ENCODE peak calls at places on chromosomes 1 and 21, in eight cellular contexts. W is choroid plexus epithelial cell; A is endothelial cell; O is activated CD4-positive, alpha-beta T cell treated with anti-CD3 and anti-CD28 coated beads, Interleukin-2, amount 50 U/mL, for 48 hours; N is RPMI7951; I is pulmonary artery endothelial cell; V is fibroblast of mammary gland; H is AG04450. G is an unnamed sample.

GRCh38 chr1:39919545-39919944 is 17.8 kb upstream of the MYCL start:
- DNase-seq in W (peak), A (peak), O (peak), N (peak), I (peak), V (peak), H (peak), G (peak)

GRCh38 chr1:40768146-40768990 is 15.2 kb upstream of the KCNQ4 start:
- DNase-seq in W (no peak), A (no peak), O (no peak), N (no peak), I (no peak), V (no peak), H (no peak), G (no peak)

GRCh38 chr1:44413740-44414139 is 8.7 kb downstream of the RNF220 start:
- DNase-seq in W (no peak), A (no peak), O (no peak), N (no peak), I (no peak), V (no peak), H (no peak), G (no peak)

GRCh38 chr1:54273092-54273836 is 73.3 kb downstream of the MRPL37 start:
- DNase-seq in W (peak), A (no peak), O (no peak), N (peak), I (no peak), V (peak), H (peak), G (no peak)

GRCh38 chr1:832136-832535 is 91.6 kb upstream of the SAMD11 start:
- DNase-seq in W (no peak), A (no peak), O (no peak), N (no peak), I (no peak), V (no peak), H (no peak), G (no peak)

GRCh38 chr1:30919025-30919881 is 10.7 kb upstream of the SDC3 start:
- DNase-seq in W (peak), A (no peak), O (no peak), N (peak), I (no peak), V (peak), H (peak), G (peak)

GRCh38 chr1:62621907-62622306 is 24.6 kb downstream of the ANGPTL3 start:
- DNase-seq in W (peak), A (no peak), O (no peak), N (peak), I (no peak), V (peak), H (peak), G (peak)

GRCh38 chr1:226601456-226601855 is 52.9 kb downstream of the STUM start:
- DNase-seq in W (no peak), A (no peak), O (no peak), N (no peak), I (no peak), V (no peak), H (no peak), G (no peak)

GRCh38 chr1:32071758-32072621 is 749 bp upstream of the TMEM39B start:
- DNase-seq in W (peak), A (no peak), O (no peak), N (peak), I (peak), V (peak), H (peak), G (no peak)

GRCh38 chr1:15192916-15193550 is 39.5 kb downstream of the TMEM51 start:
- DNase-seq in W (no peak), A (no peak), O (no peak), N (no peak), I (no peak), V (no peak), H (no peak), G (no peak)

GRCh38 chr1:109399326-109399957 is 1.7 kb upstream of the SORT1 start:
- DNase-seq in W (peak), A (peak), O (no peak), N (peak), I (peak), V (peak), H (peak), G (peak)

GRCh38 chr1:54681396-54681795 is 34.3 kb upstream of the TTC4 start:
- DNase-seq in W (peak), A (no peak), O (no peak), N (no peak), I (no peak), V (no peak), H (no peak), G (no peak)

GRCh38 chr1:7427901-7428300 is 343.2 kb upstream of the VAMP3 start:
- DNase-seq in W (no peak), A (peak), O (no peak), N (peak), I (no peak), V (no peak), H (no peak), G (no peak)

GRCh38 chr1:19361231-19362147 is 49.4 kb downstream of the SLC66A1 start:
- DNase-seq in W (peak), A (no peak), O (no peak), N (no peak), I (no peak), V (peak), H (no peak), G (no peak)

GRCh38 chr1:64000021-64000420 is 203.4 kb upstream of the UBE2U start:
- DNase-seq in W (peak), A (no peak), O (no peak), N (peak), I (no peak), V (peak), H (no peak), G (no peak)

GRCh38 chr1:171879556-171879955 is 38.3 kb downstream of the DNM3 start:
- DNase-seq in W (no peak), A (no peak), O (no peak), N (no peak), I (no peak), V (no peak), H (no peak), G (no peak)

GRCh38 chr21:15207231-15207630 is 142.4 kb upstream of the NRIP1 start:
- DNase-seq in W (no peak), A (no peak), O (no peak), N (peak), I (no peak), V (no peak), H (no peak), G (no peak)

GRCh38 chr1:149945206-149945605 is 8.5 kb upstream of the MTMR11 start:
- DNase-seq in W (no peak), A (no peak), O (no peak), N (no peak), I (no peak), V (no peak), H (no peak), G (no peak)

GRCh38 chr1:67601539-67601938 is 83.5 kb upstream of the GADD45A start:
- DNase-seq in W (no peak), A (no peak), O (no peak), N (no peak), I (no peak), V (no peak), H (no peak), G (no peak)

GRCh38 chr1:102897537-102897936 is 210.8 kb downstream of the COL11A1 start:
- DNase-seq in W (peak), A (no peak), O (no peak), N (peak), I (no peak), V (peak), H (no peak), G (no peak)

GRCh38 chr21:44723177-44724131 is 12.1 kb upstream of the TSPEAR start:
- DNase-seq in W (no peak), A (no peak), O (no peak), N (no peak), I (no peak), V (no peak), H (no peak), G (no peak)

GRCh38 chr1:8255712-8256111 is 62.2 kb upstream of the SLC45A1 start:
- DNase-seq in W (no peak), A (no peak), O (no peak), N (no peak), I (no peak), V (no peak), H (no peak), G (no peak)

GRCh38 chr1:21337931-21338567 is 47.8 kb upstream of the ECE1 start:
- DNase-seq in W (peak), A (no peak), O (no peak), N (peak), I (no peak), V (peak), H (no peak), G (peak)

GRCh38 chr1:48294656-48295055 is 72.1 kb downstream of the SLC5A9 start:
- DNase-seq in W (no peak), A (no peak), O (no peak), N (no peak), I (no peak), V (peak), H (no peak), G (no peak)

GRCh38 chr1:197619008-197619640 is 156.2 kb downstream of the DENND1B start:
- DNase-seq in W (peak), A (no peak), O (no peak), N (peak), I (no peak), V (peak), H (no peak), G (peak)

GRCh38 chr1:117093091-117093534 is 28.4 kb downstream of the TRIM45 start:
- DNase-seq in W (peak), A (no peak), O (no peak), N (peak), I (peak), V (peak), H (peak), G (no peak)

GRCh38 chr1:202248861-202249260 is 55.3 kb downstream of the LGR6 start:
- DNase-seq in W (no peak), A (no peak), O (no peak), N (no peak), I (no peak), V (no peak), H (no peak), G (no peak)

GRCh38 chr1:223421676-223422075 is 28.5 kb downstream of the CCDC185 start:
- DNase-seq in W (no peak), A (no peak), O (no peak), N (no peak), I (no peak), V (no peak), H (no peak), G (no peak)

GRCh38 chr1:54894271-54894670 is 7.3 kb upstream of the DHCR24 start:
- DNase-seq in W (no peak), A (no peak), O (no peak), N (no peak), I (no peak), V (no peak), H (no peak), G (no peak)

GRCh38 chr1:204493882-204494280 is 724 bp downstream of the PIK3C2B start:
- DNase-seq in W (peak), A (peak), O (peak), N (peak), I (peak), V (peak), H (no peak), G (peak)

GRCh38 chr1:17097125-17097524 is 22.1 kb downstream of the PADI2 start:
- DNase-seq in W (no peak), A (no peak), O (no peak), N (no peak), I (no peak), V (no peak), H (no peak), G (no peak)

GRCh38 chr1:33434363-33434750 is 3.5 kb upstream of the PHC2 start:
- DNase-seq in W (no peak), A (no peak), O (no peak), N (no peak), I (no peak), V (no peak), H (no peak), G (no peak)

GRCh38 chr1:100995196-100995983 is 30.2 kb downstream of the DPH5 start:
- DNase-seq in W (peak), A (no peak), O (no peak), N (no peak), I (peak), V (no peak), H (no peak), G (no peak)

GRCh38 chr1:42142894-42143675 is 10.1 kb upstream of the GUCA2B start:
- DNase-seq in W (peak), A (no peak), O (no peak), N (peak), I (no peak), V (peak), H (no peak), G (no peak)

GRCh38 chr1:202187040-202187671 is 6.4 kb upstream of the LGR6 start:
- DNase-seq in W (no peak), A (no peak), O (no peak), N (no peak), I (no peak), V (no peak), H (no peak), G (no peak)

G was measured in AML-193.